ENCODE peak calls at places on chromosome X, in eight cellular contexts. One of them, this sample, is unnamed.

GRCh38 chrX:84064164-84064563 is 123.8 kb downstream of the RPS6KA6 start:
- DNase-seq in RWPE1: no peak
- DNase-seq in lower lobe of right lung: no peak
- DNase-seq in AG04450: no peak
- DNase-seq in AG10803: peak; percentile 21
- DNase-seq in fibroblast of mammary gland: peak; percentile 85
- DNase-seq in colonic mucosa: no peak
- DNase-seq in lung: no peak
- DNase-seq in this sample: peak; percentile 5

GRCh38 chrX:104098151-104098808 is 14.0 kb upstream of the ZCCHC18 start:
- DNase-seq in fibroblast of mammary gland: peak; percentile 77
- DNase-seq in lower lobe of right lung: no peak
- DNase-seq in lung: no peak
- DNase-seq in RWPE1: peak; percentile 13
- DNase-seq in AG10803: peak; percentile 81
- DNase-seq in colonic mucosa: peak; percentile 54
- DNase-seq in AG04450: peak; percentile 45
- DNase-seq in this sample: peak; percentile 80

GRCh38 chrX:16185725-16186136 is 18.4 kb downstream of the MAGEB17 start:
- DNase-seq in lower lobe of right lung: no peak
- DNase-seq in RWPE1: peak; percentile 49
- DNase-seq in lung: no peak
- DNase-seq in AG10803: peak; percentile 77
- DNase-seq in colonic mucosa: no peak
- DNase-seq in AG04450: peak; percentile 21
- DNase-seq in fibroblast of mammary gland: peak; percentile 84
- DNase-seq in this sample: peak; percentile 65

GRCh38 chrX:49071877-49072711 is 1.7 kb downstream of the PRAF2 start:
- DNase-seq in lower lobe of right lung: peak; percentile 85
- DNase-seq in RWPE1: no peak
- DNase-seq in AG10803: peak; percentile 73
- DNase-seq in fibroblast of mammary gland: peak; percentile 79
- DNase-seq in AG04450: no peak
- DNase-seq in lung: peak; percentile 85
- DNase-seq in colonic mucosa: peak; percentile 72
- DNase-seq in this sample: no peak

GRCh38 chrX:48961585-48962091 is 4.2 kb upstream of the OTUD5 start:
- DNase-seq in lung: no peak
- DNase-seq in RWPE1: no peak
- DNase-seq in fibroblast of mammary gland: no peak
- DNase-seq in colonic mucosa: no peak
- DNase-seq in AG04450: no peak
- DNase-seq in AG10803: no peak
- DNase-seq in lower lobe of right lung: no peak
- DNase-seq in this sample: no peak

GRCh38 chrX:24465524-24465850 is 401 bp downstream of the PDK3 start:
- DNase-seq in AG10803: no peak
- DNase-seq in lung: no peak
- DNase-seq in colonic mucosa: no peak
- DNase-seq in lower lobe of right lung: no peak
- DNase-seq in AG04450: no peak
- DNase-seq in RWPE1: no peak
- DNase-seq in fibroblast of mammary gland: no peak
- DNase-seq in this sample: no peak

GRCh38 chrX:130174051-130174704 is 2.4 kb downstream of the RAB33A start:
- DNase-seq in AG10803: peak; percentile 84
- DNase-seq in fibroblast of mammary gland: peak; percentile 74
- DNase-seq in lung: no peak
- DNase-seq in lower lobe of right lung: no peak
- DNase-seq in AG04450: no peak
- DNase-seq in colonic mucosa: no peak
- DNase-seq in RWPE1: no peak
- DNase-seq in this sample: peak; percentile 54

GRCh38 chrX:100850317-100850716 is 23.8 kb downstream of the NOX1 start:
- DNase-seq in colonic mucosa: no peak
- DNase-seq in lower lobe of right lung: no peak
- DNase-seq in fibroblast of mammary gland: no peak
- DNase-seq in AG04450: no peak
- DNase-seq in AG10803: no peak
- DNase-seq in RWPE1: no peak
- DNase-seq in lung: no peak
- DNase-seq in this sample: no peak

GRCh38 chrX:34875204-34875603 is 67.4 kb upstream of the FAM47B start:
- DNase-seq in lower lobe of right lung: no peak
- DNase-seq in AG10803: peak; percentile 74
- DNase-seq in AG04450: peak; percentile 23
- DNase-seq in fibroblast of mammary gland: peak; percentile 71
- DNase-seq in lung: no peak
- DNase-seq in colonic mucosa: no peak
- DNase-seq in RWPE1: no peak
- DNase-seq in this sample: peak; percentile 6

GRCh38 chrX:70281951-70282350 is at the start of gene RAB41:
- DNase-seq in AG10803: no peak
- DNase-seq in lung: no peak
- DNase-seq in colonic mucosa: no peak
- DNase-seq in AG04450: no peak
- DNase-seq in fibroblast of mammary gland: no peak
- DNase-seq in RWPE1: no peak
- DNase-seq in lower lobe of right lung: no peak
- DNase-seq in this sample: no peak

GRCh38 chrX:53683556-53684414 is 2.7 kb downstream of the HUWE1 start:
- DNase-seq in lower lobe of right lung: peak; percentile 92
- DNase-seq in lung: peak; percentile 91
- DNase-seq in AG10803: peak; percentile 97
- DNase-seq in fibroblast of mammary gland: peak; percentile 98
- DNase-seq in colonic mucosa: peak; percentile 91
- DNase-seq in RWPE1: peak; percentile 79
- DNase-seq in AG04450: peak; percentile 94
- DNase-seq in this sample: peak; percentile 97
- TF ChIP-seq CTCF in lower lobe of right lung: no peak
- TF ChIP-seq CTCF in lung: no peak
- TF ChIP-seq CTCF in AG10803: no peak
- TF ChIP-seq CTCF in fibroblast of mammary gland: no peak
- TF ChIP-seq CTCF in colonic mucosa: no peak
- TF ChIP-seq CTCF in RWPE1: no peak
- TF ChIP-seq CTCF in AG04450: no peak
- TF ChIP-seq CTCF in this sample: no peak

DNA sequence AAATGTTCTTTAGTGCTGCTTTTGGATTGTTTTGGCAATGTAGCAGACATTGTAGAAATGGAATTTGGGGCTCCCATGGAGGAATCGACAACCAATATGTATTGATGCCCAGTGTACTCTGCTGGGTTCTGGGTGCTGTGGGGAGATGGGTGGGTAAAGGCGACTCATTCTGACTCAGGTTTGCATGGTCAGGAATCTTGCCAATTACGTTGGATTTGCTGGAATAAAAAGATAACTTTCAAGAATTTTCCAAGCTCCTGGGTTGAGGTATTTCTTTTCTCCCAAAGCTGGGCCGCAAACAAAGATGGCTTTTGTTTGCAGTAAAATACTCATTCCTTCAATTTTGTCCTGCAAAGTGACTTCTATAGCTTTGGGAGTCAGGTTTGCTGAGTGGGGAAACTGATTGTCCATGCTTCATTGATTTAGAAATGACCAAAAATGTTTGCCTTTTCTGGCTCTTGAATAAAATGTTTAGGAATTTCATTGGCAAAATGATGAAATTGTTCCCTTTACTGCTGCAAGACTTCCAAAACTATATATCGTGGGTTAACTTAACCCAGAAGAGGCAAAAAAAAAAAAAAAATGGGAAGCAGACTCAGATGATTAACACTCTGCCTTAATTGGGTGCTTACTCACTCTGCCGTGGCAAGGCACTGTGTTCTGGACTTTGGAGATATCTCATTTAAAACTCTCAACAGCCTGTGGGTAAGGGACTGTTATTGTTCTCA is 57.0 kb downstream of the RTL9 start:
- DNase-seq in RWPE1: no peak
- DNase-seq in lower lobe of right lung: no peak
- DNase-seq in AG04450: no peak
- DNase-seq in lung: no peak
- DNase-seq in colonic mucosa: no peak
- DNase-seq in AG10803: no peak
- DNase-seq in fibroblast of mammary gland: peak; percentile 83
- DNase-seq in this sample: no peak
- TF ChIP-seq CTCF in RWPE1: no peak
- TF ChIP-seq CTCF in lower lobe of right lung: no peak
- TF ChIP-seq CTCF in AG04450: no peak
- TF ChIP-seq CTCF in lung: no peak
- TF ChIP-seq CTCF in colonic mucosa: no peak
- TF ChIP-seq CTCF in AG10803: no peak
- TF ChIP-seq CTCF in fibroblast of mammary gland: no peak
- TF ChIP-seq CTCF in this sample: no peak

DNA sequence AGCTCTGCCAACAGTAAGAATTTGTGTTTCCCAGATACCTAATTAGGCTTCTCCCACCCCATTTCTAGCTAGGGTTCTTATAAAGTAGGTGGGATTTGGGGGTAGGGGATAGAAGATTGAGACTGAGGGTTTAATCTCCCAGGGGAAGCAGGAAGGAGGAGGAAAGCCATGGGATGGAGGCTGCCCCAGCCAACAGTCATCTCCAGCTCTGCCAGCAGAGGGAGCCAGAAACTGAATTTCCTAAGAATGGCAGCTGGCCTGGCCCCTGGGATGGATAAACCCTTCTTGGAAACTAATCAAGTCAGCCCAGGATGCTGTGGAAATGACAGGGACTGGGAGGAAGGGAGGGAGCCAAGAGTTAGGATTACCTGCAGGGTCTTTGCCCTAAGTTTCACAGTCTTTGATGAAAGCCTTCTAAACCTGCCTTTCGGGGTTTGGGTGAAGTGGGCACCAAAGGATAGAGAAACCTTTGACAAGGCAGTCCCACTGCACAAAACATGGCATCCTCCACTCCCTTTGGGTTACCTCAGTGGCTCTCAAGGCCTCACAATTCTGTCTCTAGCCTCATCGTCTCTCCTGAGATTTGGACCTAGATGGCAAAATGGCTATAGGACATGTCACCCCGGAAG is 6.7 kb upstream of the ERCC6L start:
- DNase-seq in colonic mucosa: peak; percentile 79
- DNase-seq in AG04450: no peak
- DNase-seq in RWPE1: peak; percentile 60
- DNase-seq in AG10803: peak; percentile 46
- DNase-seq in lower lobe of right lung: peak; percentile 48
- DNase-seq in fibroblast of mammary gland: peak; percentile 75
- DNase-seq in lung: peak; percentile 67
- DNase-seq in this sample: peak; percentile 77
- TF ChIP-seq CTCF in colonic mucosa: peak; percentile 79
- TF ChIP-seq CTCF in AG04450: peak; percentile 72
- TF ChIP-seq CTCF in RWPE1: peak; percentile 62
- TF ChIP-seq CTCF in AG10803: peak; percentile 72
- TF ChIP-seq CTCF in lower lobe of right lung: peak; percentile 60
- TF ChIP-seq CTCF in fibroblast of mammary gland: peak; percentile 94
- TF ChIP-seq CTCF in lung: peak; percentile 42
- TF ChIP-seq CTCF in this sample: peak; percentile 73

GRCh38 chrX:150880808-150881165 is 17.7 kb downstream of the CD99L2 start:
- DNase-seq in lower lobe of right lung: no peak
- DNase-seq in AG10803: no peak
- DNase-seq in RWPE1: no peak
- DNase-seq in colonic mucosa: no peak
- DNase-seq in lung: no peak
- DNase-seq in fibroblast of mammary gland: no peak
- DNase-seq in AG04450: no peak
- DNase-seq in this sample: no peak
- TF ChIP-seq CTCF in lower lobe of right lung: no peak
- TF ChIP-seq CTCF in AG10803: no peak
- TF ChIP-seq CTCF in RWPE1: no peak
- TF ChIP-seq CTCF in colonic mucosa: no peak
- TF ChIP-seq CTCF in lung: no peak
- TF ChIP-seq CTCF in fibroblast of mammary gland: no peak
- TF ChIP-seq CTCF in AG04450: no peak
- TF ChIP-seq CTCF in this sample: no peak

DNA sequence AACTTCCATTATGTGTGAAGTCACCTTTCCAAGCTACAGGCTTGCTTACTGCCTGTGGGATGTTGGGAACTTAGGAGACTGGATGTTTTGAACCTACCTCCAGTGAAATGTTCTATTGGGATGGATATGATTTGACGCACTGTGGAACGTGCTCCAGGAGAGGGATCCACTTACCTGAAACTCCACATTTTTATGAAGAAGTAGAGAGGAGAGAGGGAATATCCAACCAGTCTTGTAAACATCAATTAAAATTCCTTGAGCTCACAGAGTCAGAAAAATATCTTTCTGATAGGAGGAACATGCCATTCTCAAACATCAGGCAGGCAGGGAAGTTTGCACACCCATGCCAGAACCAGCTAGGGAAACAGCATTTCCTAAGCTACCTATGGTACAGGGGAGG is 91.1 kb upstream of the MAOA start:
- DNase-seq in colonic mucosa: no peak
- DNase-seq in lower lobe of right lung: no peak
- DNase-seq in AG04450: no peak
- DNase-seq in RWPE1: no peak
- DNase-seq in AG10803: no peak
- DNase-seq in fibroblast of mammary gland: no peak
- DNase-seq in lung: no peak
- DNase-seq in this sample: no peak
- TF ChIP-seq CTCF in colonic mucosa: no peak
- TF ChIP-seq CTCF in lower lobe of right lung: no peak
- TF ChIP-seq CTCF in AG04450: no peak
- TF ChIP-seq CTCF in RWPE1: no peak
- TF ChIP-seq CTCF in AG10803: no peak
- TF ChIP-seq CTCF in fibroblast of mammary gland: no peak
- TF ChIP-seq CTCF in lung: no peak
- TF ChIP-seq CTCF in this sample: no peak

GRCh38 chrX:2439613-2440012 is 61.2 kb downstream of the DHRSX start:
- DNase-seq in fibroblast of mammary gland: no peak
- DNase-seq in RWPE1: no peak
- DNase-seq in colonic mucosa: no peak
- DNase-seq in lung: no peak
- DNase-seq in AG04450: no peak
- DNase-seq in lower lobe of right lung: no peak
- DNase-seq in AG10803: no peak
- DNase-seq in this sample: no peak
- TF ChIP-seq CTCF in fibroblast of mammary gland: no peak
- TF ChIP-seq CTCF in RWPE1: no peak
- TF ChIP-seq CTCF in colonic mucosa: no peak
- TF ChIP-seq CTCF in lung: no peak
- TF ChIP-seq CTCF in AG04450: no peak
- TF ChIP-seq CTCF in lower lobe of right lung: no peak
- TF ChIP-seq CTCF in AG10803: no peak
- TF ChIP-seq CTCF in this sample: no peak